ENCODE peak calls at places on chromosomes 11 and 22, in four cellular contexts. One of them, this sample, is unnamed.

GRCh38 chr11:28090052-28090749 is 17.8 kb downstream of the KIF18A start:
- DNase-seq in tibial artery: no peak
- DNase-seq in dorsolateral prefrontal cortex: no peak
- DNase-seq in AG10803: peak
- DNase-seq in this sample: peak

GRCh38 chr11:44943118-44943517 is 7.6 kb downstream of the TP53I11 start:
- DNase-seq in tibial artery: peak
- DNase-seq in dorsolateral prefrontal cortex: no peak
- DNase-seq in AG10803: no peak
- DNase-seq in this sample: no peak

GRCh38 chr11:93249437-93250210 is 51.8 kb upstream of the SLC36A4 start:
- DNase-seq in tibial artery: no peak
- DNase-seq in dorsolateral prefrontal cortex: no peak
- DNase-seq in AG10803: peak
- DNase-seq in this sample: no peak

GRCh38 chr11:35373284-35373933 is 45.9 kb downstream of the SLC1A2 start:
- DNase-seq in tibial artery: no peak
- DNase-seq in dorsolateral prefrontal cortex: no peak
- DNase-seq in AG10803: no peak
- DNase-seq in this sample: no peak

GRCh38 chr11:73047773-73048371 is 94.2 kb downstream of the FCHSD2 start:
- DNase-seq in tibial artery: no peak
- DNase-seq in dorsolateral prefrontal cortex: no peak
- DNase-seq in AG10803: no peak
- DNase-seq in this sample: no peak

GRCh38 chr22:37632174-37633081 is 7.0 kb upstream of the SH3BP1 start:
- DNase-seq in tibial artery: no peak
- DNase-seq in dorsolateral prefrontal cortex: no peak
- DNase-seq in AG10803: no peak
- DNase-seq in this sample: no peak

GRCh38 chr11:94128171-94128745 is 383 bp upstream of the PANX1 start:
- DNase-seq in tibial artery: no peak
- DNase-seq in dorsolateral prefrontal cortex: no peak
- DNase-seq in AG10803: no peak
- DNase-seq in this sample: no peak

GRCh38 chr11:126257764-126258163 is 10.9 kb downstream of the SRPRA start:
- DNase-seq in tibial artery: no peak
- DNase-seq in dorsolateral prefrontal cortex: no peak
- DNase-seq in AG10803: peak
- DNase-seq in this sample: peak

GRCh38 chr11:120040136-120040840 is 97.6 kb downstream of the TRIM29 start:
- DNase-seq in tibial artery: no peak
- DNase-seq in dorsolateral prefrontal cortex: no peak
- DNase-seq in AG10803: no peak
- DNase-seq in this sample: no peak

GRCh38 chr11:86869966-86870570 is 69.7 kb downstream of the PRSS23 start:
- DNase-seq in tibial artery: peak
- DNase-seq in dorsolateral prefrontal cortex: peak
- DNase-seq in AG10803: peak
- DNase-seq in this sample: peak

GRCh38 chr22:41782316-41782715 is 18.2 kb upstream of the CCDC134 start:
- DNase-seq in tibial artery: no peak
- DNase-seq in dorsolateral prefrontal cortex: no peak
- DNase-seq in AG10803: no peak
- DNase-seq in this sample: no peak

GRCh38 chr11:35491231-35491871 is 34.1 kb downstream of the PAMR1 start:
- DNase-seq in tibial artery: no peak
- DNase-seq in dorsolateral prefrontal cortex: no peak
- DNase-seq in AG10803: peak
- DNase-seq in this sample: peak

GRCh38 chr11:36009469-36009868 is 65.6 kb downstream of the LDLRAD3 start:
- DNase-seq in tibial artery: no peak
- DNase-seq in dorsolateral prefrontal cortex: no peak
- DNase-seq in AG10803: peak
- DNase-seq in this sample: peak

GRCh38 chr11:44313701-44314489 is 4.0 kb upstream of the ALX4 start:
- DNase-seq in tibial artery: no peak
- DNase-seq in dorsolateral prefrontal cortex: no peak
- DNase-seq in AG10803: peak
- DNase-seq in this sample: no peak

GRCh38 chr11:92946707-92947106 is 22.7 kb upstream of the MTNR1B start:
- DNase-seq in tibial artery: no peak
- DNase-seq in dorsolateral prefrontal cortex: no peak
- DNase-seq in AG10803: no peak
- DNase-seq in this sample: no peak

GRCh38 chr22:36606114-36606513 is 77.1 kb upstream of the EIF3D start:
- DNase-seq in tibial artery: no peak
- DNase-seq in dorsolateral prefrontal cortex: no peak
- DNase-seq in AG10803: no peak
- DNase-seq in this sample: no peak

GRCh38 chr22:31082606-31083376 is 1.7 kb downstream of the SMTN start:
- DNase-seq in tibial artery: peak
- DNase-seq in dorsolateral prefrontal cortex: no peak
- DNase-seq in AG10803: peak
- DNase-seq in this sample: peak

GRCh38 chr11:28466506-28466905 is 358.3 kb downstream of the METTL15 start:
- DNase-seq in tibial artery: no peak
- DNase-seq in dorsolateral prefrontal cortex: peak
- DNase-seq in AG10803: no peak
- DNase-seq in this sample: no peak

GRCh38 chr11:94539420-94539819 is 4.3 kb upstream of the FUT4 start:
- DNase-seq in tibial artery: no peak
- DNase-seq in dorsolateral prefrontal cortex: no peak
- DNase-seq in AG10803: no peak
- DNase-seq in this sample: no peak

GRCh38 chr11:124402326-124402922 is 3.6 kb upstream of the OR8B3 start:
- DNase-seq in tibial artery: peak
- DNase-seq in dorsolateral prefrontal cortex: peak
- DNase-seq in AG10803: peak
- DNase-seq in this sample: peak

GRCh38 chr11:122512688-122513087 is 142.8 kb upstream of the UBASH3B start:
- DNase-seq in tibial artery: no peak
- DNase-seq in dorsolateral prefrontal cortex: no peak
- DNase-seq in AG10803: no peak
- DNase-seq in this sample: no peak

GRCh38 chr11:74471037-74471436 is 3.7 kb upstream of the KCNE3 start:
- DNase-seq in tibial artery: no peak
- DNase-seq in dorsolateral prefrontal cortex: no peak
- DNase-seq in AG10803: no peak
- DNase-seq in this sample: no peak

GRCh38 chr11:78539566-78539965 is 35.1 kb downstream of the NARS2 start:
- DNase-seq in tibial artery: no peak
- DNase-seq in dorsolateral prefrontal cortex: no peak
- DNase-seq in AG10803: no peak
- DNase-seq in this sample: no peak

GRCh38 chr11:62508336-62509058 is 38.1 kb downstream of the AHNAK start:
- DNase-seq in tibial artery: peak
- DNase-seq in dorsolateral prefrontal cortex: peak
- DNase-seq in AG10803: peak
- DNase-seq in this sample: peak

GRCh38 chr11:45102810-45103621 is 43.4 kb upstream of the PRDM11 start:
- DNase-seq in tibial artery: no peak
- DNase-seq in dorsolateral prefrontal cortex: peak
- DNase-seq in AG10803: peak
- DNase-seq in this sample: peak

GRCh38 chr11:62709262-62710000 is 2.0 kb downstream of the GNG3 start:
- DNase-seq in tibial artery: peak
- DNase-seq in dorsolateral prefrontal cortex: peak
- DNase-seq in AG10803: peak
- DNase-seq in this sample: peak

GRCh38 chr11:101445761-101446160 is 138.0 kb downstream of the TRPC6 start:
- DNase-seq in tibial artery: no peak
- DNase-seq in dorsolateral prefrontal cortex: no peak
- DNase-seq in AG10803: peak
- DNase-seq in this sample: peak

DNA sequence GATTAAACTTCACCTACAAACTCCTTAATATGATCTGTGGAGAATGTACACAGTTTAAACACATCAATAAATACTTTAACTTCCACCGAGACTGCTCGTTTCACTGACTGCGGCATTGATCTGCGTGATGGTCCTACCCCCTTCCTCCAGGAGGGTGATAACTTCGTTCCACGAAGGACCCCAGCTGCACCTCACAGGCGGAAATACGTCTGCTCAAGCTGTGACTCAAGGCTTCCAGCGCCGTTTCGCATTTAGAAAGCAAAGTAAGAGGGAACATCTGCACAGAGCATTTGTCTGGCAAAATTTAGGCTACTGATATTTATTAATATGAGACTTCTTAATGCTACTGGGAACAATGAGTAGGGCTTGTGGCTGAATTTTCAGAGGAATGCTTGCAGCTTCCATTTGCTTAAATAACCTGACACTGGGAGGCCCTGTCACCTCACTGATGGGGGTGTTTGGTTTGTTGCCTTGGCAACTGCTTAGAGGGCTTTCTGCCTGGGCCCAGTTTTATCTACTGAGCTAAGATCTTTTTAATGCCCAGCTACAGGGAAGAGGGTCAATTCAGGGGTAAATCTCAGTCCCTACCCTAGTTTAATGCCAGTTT is 14.8 kb upstream of the ST14 start:
- DNase-seq in tibial artery: no peak
- DNase-seq in dorsolateral prefrontal cortex: no peak
- DNase-seq in AG10803: no peak
- DNase-seq in this sample: no peak
- TF ChIP-seq CTCF in tibial artery: no peak
- TF ChIP-seq CTCF in dorsolateral prefrontal cortex: no peak
- TF ChIP-seq CTCF in AG10803: no peak
- TF ChIP-seq CTCF in this sample: no peak

GRCh38 chr11:65591939-65592814 is 3.4 kb downstream of the KCNK7 start:
- DNase-seq in tibial artery: peak
- DNase-seq in dorsolateral prefrontal cortex: no peak
- DNase-seq in AG10803: no peak
- DNase-seq in this sample: no peak
- TF ChIP-seq CTCF in tibial artery: no peak
- TF ChIP-seq CTCF in dorsolateral prefrontal cortex: no peak
- TF ChIP-seq CTCF in AG10803: no peak
- TF ChIP-seq CTCF in this sample: no peak

DNA sequence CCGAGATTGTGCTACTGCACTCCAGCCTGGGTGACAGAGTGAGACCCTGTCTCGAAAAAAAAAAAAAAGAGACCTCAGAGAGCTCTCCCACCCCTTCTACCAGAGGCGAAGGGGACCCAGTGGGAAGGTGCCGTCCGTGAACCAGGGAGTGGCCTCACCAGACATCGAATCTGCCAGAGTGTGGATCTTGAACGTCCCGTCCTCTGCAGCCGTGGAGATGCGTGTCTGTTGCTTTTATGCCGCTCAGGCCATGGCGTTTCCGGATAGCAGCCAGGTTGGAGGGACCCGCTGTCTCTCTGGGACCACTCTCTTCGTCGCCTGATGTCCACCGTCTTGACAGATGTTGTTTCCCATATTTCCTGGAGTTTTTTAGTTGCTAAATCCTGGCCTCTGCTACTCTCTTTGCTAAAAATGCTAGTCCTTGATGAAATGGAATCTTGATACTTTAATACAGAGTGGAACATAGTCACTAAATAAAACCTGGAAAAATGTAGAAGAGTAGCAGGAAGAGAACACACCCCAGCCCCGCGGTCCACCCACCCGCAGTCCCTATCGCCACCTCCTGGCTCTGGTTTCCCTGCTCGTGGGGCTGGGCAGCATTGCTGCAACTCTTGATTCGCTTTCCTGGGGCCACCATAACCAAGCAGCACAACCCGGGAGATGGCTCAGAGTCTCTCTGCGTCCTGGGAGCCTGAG is 12.0 kb upstream of the MUC6 start:
- DNase-seq in tibial artery: no peak
- DNase-seq in dorsolateral prefrontal cortex: no peak
- DNase-seq in AG10803: no peak
- DNase-seq in this sample: no peak
- TF ChIP-seq CTCF in tibial artery: no peak
- TF ChIP-seq CTCF in dorsolateral prefrontal cortex: no peak
- TF ChIP-seq CTCF in AG10803: no peak
- TF ChIP-seq CTCF in this sample: no peak

GRCh38 chr11:11860103-11860979 is 18.6 kb downstream of the USP47 start:
- DNase-seq in tibial artery: no peak
- DNase-seq in dorsolateral prefrontal cortex: no peak
- DNase-seq in AG10803: peak
- DNase-seq in this sample: peak
- TF ChIP-seq CTCF in tibial artery: no peak
- TF ChIP-seq CTCF in dorsolateral prefrontal cortex: no peak
- TF ChIP-seq CTCF in AG10803: no peak
- TF ChIP-seq CTCF in this sample: no peak

DNA sequence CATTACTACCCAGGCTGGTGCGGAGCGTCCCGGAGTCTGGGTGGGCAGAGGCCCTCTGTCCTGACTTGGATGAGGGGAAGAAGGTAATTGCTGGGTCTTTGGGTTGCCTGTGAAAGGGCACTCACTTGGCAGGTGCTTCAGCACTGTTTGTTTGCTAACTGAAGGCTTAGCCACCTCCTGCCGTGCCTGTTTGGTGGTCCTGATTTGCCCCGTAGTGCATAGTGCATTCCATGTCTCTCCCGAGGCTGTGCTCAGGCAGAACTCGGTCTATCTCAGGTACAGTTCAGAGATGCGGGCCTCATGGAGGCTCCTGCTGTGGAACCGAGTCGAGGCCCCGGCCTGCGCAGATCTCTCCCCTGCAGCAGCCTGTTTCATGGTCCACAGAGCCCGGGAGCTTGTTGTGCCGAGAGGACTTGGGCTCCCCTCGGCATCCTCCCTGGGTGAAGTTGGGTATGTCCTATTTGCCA is 146.2 kb downstream of the TBC1D22A start:
- DNase-seq in tibial artery: no peak
- DNase-seq in dorsolateral prefrontal cortex: no peak
- DNase-seq in AG10803: no peak
- DNase-seq in this sample: no peak
- TF ChIP-seq CTCF in tibial artery: no peak
- TF ChIP-seq CTCF in dorsolateral prefrontal cortex: no peak
- TF ChIP-seq CTCF in AG10803: no peak
- TF ChIP-seq CTCF in this sample: no peak

GRCh38 chr11:13465909-13466371 is 2.9 kb upstream of the BTBD10 start:
- DNase-seq in tibial artery: no peak
- DNase-seq in dorsolateral prefrontal cortex: no peak
- DNase-seq in AG10803: peak
- DNase-seq in this sample: peak
- TF ChIP-seq CTCF in tibial artery: peak
- TF ChIP-seq CTCF in dorsolateral prefrontal cortex: peak
- TF ChIP-seq CTCF in AG10803: peak
- TF ChIP-seq CTCF in this sample: peak

DNA sequence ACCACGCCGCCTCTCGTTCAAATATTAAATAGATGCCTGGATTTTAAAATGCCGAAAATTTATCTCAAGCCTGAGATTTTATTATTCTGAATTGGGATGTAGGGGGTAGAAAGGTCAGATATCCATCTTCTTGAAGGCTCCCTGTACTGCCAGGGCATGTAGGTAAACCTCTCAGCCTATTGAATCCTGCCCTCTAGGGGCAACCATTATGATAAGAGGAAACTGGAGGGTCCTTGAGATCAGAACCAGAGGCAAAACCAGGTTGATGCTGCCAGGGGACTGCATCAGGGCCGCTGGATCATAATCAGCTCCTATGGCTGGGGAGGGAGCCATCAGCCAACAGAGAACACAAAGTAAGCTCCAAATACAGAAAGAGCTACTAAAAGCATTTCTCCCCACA is 92.4 kb downstream of the KCNC1 start:
- DNase-seq in tibial artery: no peak
- DNase-seq in dorsolateral prefrontal cortex: no peak
- DNase-seq in AG10803: no peak
- DNase-seq in this sample: no peak
- TF ChIP-seq CTCF in tibial artery: no peak
- TF ChIP-seq CTCF in dorsolateral prefrontal cortex: no peak
- TF ChIP-seq CTCF in AG10803: no peak
- TF ChIP-seq CTCF in this sample: peak

This sample was measured in HFFc6.